ENCODE peak calls at places on chromosomes 3 and 15, in seven cellular contexts. J is WTC11, X is GM12878, B is A549, R is H1, A is K562, U is HepG2. Y is an unnamed sample.

GRCh38 chr3:114380233-114380645 is 86.4 kb downstream of the TIGIT start:
- DNase-seq in J (no peak), X (no peak), B (peak; percentile 6), R (no peak), A (no peak), U (no peak), Y (no peak)

GRCh38 chr3:133937756-133938601 is 42.3 kb upstream of the RAB6B start:
- DNase-seq in J (no peak), X (no peak), B (no peak), R (no peak), A (no peak), U (no peak), Y (no peak)

GRCh38 chr3:168121175-168121853 is 25.6 kb upstream of the GOLIM4 start:
- DNase-seq in J (no peak), X (no peak), B (no peak), R (no peak), A (peak; percentile 51), U (no peak), Y (peak; percentile 17)

GRCh38 chr3:80357761-80358160 is 590.0 kb upstream of the ROBO1 start:
- DNase-seq in J (no peak), X (no peak), B (no peak), R (no peak), A (no peak), U (no peak), Y (no peak)

GRCh38 chr3:37935756-37936666 is 54.6 kb upstream of the VILL start:
- DNase-seq in J (no peak), X (no peak), B (peak; percentile 81), R (peak; percentile 23), A (no peak), U (peak; percentile 98), Y (no peak)

GRCh38 chr15:89495638-89496145 is 691 bp downstream of the RHCG start:
- DNase-seq in J (no peak), X (no peak), B (no peak), R (no peak), A (no peak), U (no peak), Y (no peak)

GRCh38 chr3:194075802-194076460 is 60.0 kb upstream of the HES1 start:
- DNase-seq in J (no peak), X (no peak), B (peak; percentile 78), R (no peak), A (peak; percentile 41), U (peak; percentile 86), Y (no peak)

GRCh38 chr3:136141891-136142290 is 54.2 kb downstream of the MSL2 start:
- DNase-seq in J (no peak), X (no peak), B (no peak), R (no peak), A (no peak), U (no peak), Y (no peak)

GRCh38 chr15:81002004-81002253 is 1.2 kb downstream of the TLNRD1 start:
- DNase-seq in J (no peak), X (no peak), B (no peak), R (no peak), A (no peak), U (no peak), Y (peak; percentile 75)

GRCh38 chr15:81001180-81002003 is 669 bp downstream of the TLNRD1 start:
- DNase-seq in J (peak; percentile 63), X (no peak), B (peak; percentile 60), R (no peak), A (peak; percentile 73), U (no peak), Y (peak; percentile 77)

GRCh38 chr15:81002254-81003022 is 1.7 kb downstream of the TLNRD1 start:
- DNase-seq in J (peak; percentile 44), X (no peak), B (peak; percentile 33), R (no peak), A (no peak), U (no peak), Y (no peak)

GRCh38 chr15:81000626-81001179 is at the start of gene TLNRD1:
- DNase-seq in J (peak; percentile 85), X (no peak), B (peak; percentile 95), R (no peak), A (peak; percentile 93), U (peak; percentile 83), Y (peak; percentile 96)

DNA sequence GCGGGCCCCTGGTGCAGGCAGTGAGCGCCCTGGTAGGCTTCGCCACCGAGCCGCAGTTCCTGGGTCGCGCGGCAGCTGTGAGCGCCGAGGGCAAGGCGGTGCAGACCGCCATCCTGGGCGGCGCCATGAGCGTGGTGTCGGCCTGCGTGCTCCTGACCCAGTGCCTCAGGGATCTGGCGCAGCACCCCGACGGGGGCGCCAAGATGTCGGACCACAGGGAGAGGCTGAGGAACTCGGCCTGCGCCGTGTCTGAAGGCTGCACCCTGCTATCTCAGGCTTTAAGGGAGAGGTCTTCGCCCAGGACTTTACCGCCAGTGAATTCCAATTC is 2.3 kb downstream of the TLNRD1 start:
- DNase-seq in J (no peak), X (no peak), B (no peak), R (no peak), A (no peak), U (no peak), Y (no peak)
- TF ChIP-seq USF2 in J (no peak), X (no peak), B (no peak), R (no peak), A (no peak), U (no peak), Y (no peak)

DNA sequence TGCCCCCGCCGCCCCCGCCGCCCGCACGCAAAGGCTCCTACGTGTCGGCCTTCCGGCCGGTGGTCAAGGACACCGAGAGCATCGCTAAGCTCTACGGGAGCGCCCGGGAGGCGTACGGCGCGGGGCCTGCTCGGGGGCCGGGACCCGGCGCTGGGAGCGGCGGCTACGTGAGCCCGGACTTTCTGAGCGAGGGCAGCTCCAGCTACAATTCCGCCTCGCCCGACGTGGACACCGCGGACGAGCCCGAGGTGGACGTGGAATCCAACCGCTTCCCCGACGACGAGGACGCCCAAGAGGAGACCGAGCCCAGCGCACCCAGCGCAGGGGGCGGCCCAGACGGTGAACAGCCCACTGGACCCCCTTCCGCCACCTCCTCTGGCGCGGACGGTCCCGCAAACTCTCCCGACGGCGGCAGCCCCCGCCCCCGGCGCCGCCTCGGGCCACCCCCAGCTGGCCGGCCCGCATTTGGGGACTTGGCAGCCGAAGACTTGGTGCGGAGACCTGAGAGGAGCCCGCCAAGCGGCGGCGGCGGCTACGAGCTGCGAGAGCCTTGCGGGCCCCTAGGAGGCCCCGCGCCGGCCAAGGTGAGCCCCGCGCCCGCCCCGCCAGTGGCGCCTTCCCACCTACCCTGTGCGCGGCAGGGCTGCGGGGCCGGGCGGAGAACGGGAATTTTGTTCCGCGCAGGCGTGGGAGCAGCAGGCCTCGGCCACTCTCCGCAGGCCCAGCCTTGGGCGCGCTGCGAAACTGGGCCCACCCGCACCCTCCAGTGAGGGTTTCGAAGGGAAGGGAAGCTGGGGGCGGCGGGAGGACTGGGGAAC is 2.5 kb downstream of the SKOR1 start:
- DNase-seq in J (peak; percentile 46), X (no peak), B (no peak), R (no peak), A (no peak), U (no peak), Y (no peak)
- TF ChIP-seq MAX in J (no peak), X (no peak), B (no peak), R (no peak), A (no peak), U (no peak), Y (no peak)

GRCh38 chr15:25241241-25241801 is 197.5 kb downstream of the UBE3A start:
- DNase-seq in J (peak; percentile 2), X (no peak), B (no peak), R (no peak), A (no peak), U (no peak), Y (no peak)

GRCh38 chr15:25239471-25240345 is 199.1 kb downstream of the UBE3A start:
- DNase-seq in J (no peak), X (no peak), B (no peak), R (no peak), A (no peak), U (no peak), Y (no peak)

GRCh38 chr15:25242166-25242879 is 196.5 kb downstream of the UBE3A start:
- DNase-seq in J (peak; percentile 3), X (no peak), B (no peak), R (no peak), A (no peak), U (no peak), Y (no peak)

GRCh38 chr15:25238716-25239470 is 199.9 kb downstream of the UBE3A start:
- DNase-seq in J (no peak), X (no peak), B (no peak), R (no peak), A (no peak), U (no peak), Y (no peak)

DNA sequence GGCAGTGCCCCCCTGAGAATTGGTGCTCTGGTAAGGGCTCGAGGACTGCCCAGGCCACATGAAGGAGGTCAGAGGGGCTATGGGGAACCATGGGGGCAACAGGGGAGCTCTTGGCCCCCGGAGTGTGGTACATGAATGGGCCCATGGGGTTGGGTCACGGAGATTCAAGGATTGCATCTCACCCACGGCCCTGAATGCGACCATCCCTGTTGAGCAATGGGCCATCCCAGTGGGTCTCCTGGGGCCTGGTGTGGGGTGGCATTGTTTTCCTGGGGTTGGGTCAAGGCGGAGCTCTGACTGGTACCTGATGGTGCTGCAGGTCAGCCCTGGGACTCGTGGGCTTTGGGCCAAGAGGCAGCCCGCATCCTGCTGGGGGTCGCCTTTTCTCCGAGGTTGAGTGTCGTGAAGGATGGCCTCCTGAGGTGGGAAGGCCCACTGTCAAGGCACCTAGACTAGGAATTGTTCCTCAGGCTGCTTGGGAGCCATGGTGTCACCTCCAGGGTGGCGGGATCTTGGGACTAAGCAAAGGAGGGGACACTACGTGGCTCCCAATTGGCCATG is 198.3 kb downstream of the UBE3A start:
- DNase-seq in J (no peak), X (no peak), B (no peak), R (no peak), A (no peak), U (no peak), Y (no peak)
- TF ChIP-seq USF2 in J (no peak), X (no peak), B (no peak), R (no peak), A (no peak), U (no peak), Y (no peak)

GRCh38 chr3:131733086-131733841 is 230.5 kb upstream of the MRPL3 start:
- DNase-seq in J (no peak), X (no peak), B (no peak), R (no peak), A (no peak), U (no peak), Y (no peak)

GRCh38 chr3:131730581-131730980 is 227.8 kb upstream of the MRPL3 start:
- DNase-seq in J (no peak), X (no peak), B (no peak), R (no peak), A (no peak), U (no peak), Y (no peak)

GRCh38 chr3:131729561-131729960 is 226.8 kb upstream of the MRPL3 start:
- DNase-seq in J (no peak), X (no peak), B (no peak), R (no peak), A (no peak), U (no peak), Y (no peak)

GRCh38 chr3:131728898-131729297 is 226.1 kb upstream of the MRPL3 start:
- DNase-seq in J (no peak), X (no peak), B (peak; percentile 11), R (no peak), A (no peak), U (no peak), Y (no peak)

DNA sequence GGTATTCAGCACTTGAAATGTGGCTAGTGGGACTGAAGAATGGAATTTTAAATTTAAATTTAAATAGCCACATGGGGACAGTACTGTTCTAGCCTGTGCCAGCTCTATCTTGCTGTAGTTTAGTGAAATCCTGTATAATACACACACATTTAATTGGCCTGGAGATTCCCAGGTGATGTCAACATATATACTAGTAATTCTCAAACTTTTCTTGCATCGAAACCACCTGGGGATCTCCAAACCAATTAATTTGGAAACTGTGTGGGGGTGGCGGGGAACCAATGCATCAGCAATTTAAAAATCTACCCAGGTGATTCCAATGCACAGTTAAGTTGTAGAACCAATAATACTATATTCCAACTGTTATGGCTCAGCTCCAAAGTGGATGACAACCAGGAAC is 228.9 kb upstream of the MRPL3 start:
- DNase-seq in J (no peak), X (no peak), B (no peak), R (no peak), A (no peak), U (no peak), Y (no peak)
- TF ChIP-seq MAX in J (no peak), X (no peak), B (no peak), R (no peak), A (no peak), U (no peak), Y (no peak)